ENCODE peak calls at places on chromosomes 16 and 17, in eight cellular contexts. E is memory B cell, A is iris pigment epithelial cell, U is AG04450, D is Calu3, S is BJ, I is NCI-H748 treated with DMSO at 0.1 percent for 48 hours, P is GM03348. R is an unnamed sample.

GRCh38 chr16:71489122-71489521 is at the start of gene ZNF19:
- DNase-seq in S (no peak), I (no peak), P (no peak), U (no peak), E (no peak), A (no peak), D (no peak), R (no peak)

GRCh38 chr16:69404275-69404805 is 18.5 kb upstream of the TERF2 start:
- DNase-seq in I (no peak), A (no peak), U (no peak), E (no peak), S (no peak), D (no peak), P (peak), R (peak)

GRCh38 chr16:4240624-4241023 is 1.3 kb downstream of the SRL start:
- DNase-seq in I (no peak), A (no peak), U (no peak), D (no peak), S (no peak), E (no peak), P (no peak), R (no peak)

GRCh38 chr17:82752371-82753200 is 721 bp downstream of the TBCD start:
- DNase-seq in S (no peak), P (peak), U (no peak), E (no peak), D (peak), A (peak), I (no peak), R (peak)

GRCh38 chr16:68969338-68969737 is 126.0 kb downstream of the TANGO6 start:
- DNase-seq in D (no peak), E (no peak), S (no peak), U (no peak), I (no peak), A (no peak), P (no peak), R (no peak)

GRCh38 chr16:48535831-48536599 is 74.0 kb downstream of the N4BP1 start:
- DNase-seq in E (no peak), I (no peak), U (no peak), A (peak), S (no peak), D (no peak), P (peak), R (no peak)

GRCh38 chr17:71900830-71901229 is 220.0 kb upstream of the SOX9 start:
- DNase-seq in P (no peak), U (no peak), S (no peak), I (no peak), A (peak), D (no peak), E (no peak), R (no peak)

GRCh38 chr17:36816889-36817288 is 120.4 kb upstream of the LHX1 start:
- DNase-seq in S (no peak), I (no peak), D (no peak), U (no peak), A (no peak), E (no peak), P (no peak), R (no peak)

GRCh38 chr17:78643326-78643725 is 66.1 kb upstream of the DNAH17 start:
- DNase-seq in P (no peak), D (no peak), S (no peak), I (no peak), A (no peak), E (no peak), U (no peak), R (no peak)

GRCh38 chr17:34001246-34001645 is 253.8 kb upstream of the CCL2 start:
- DNase-seq in S (no peak), P (no peak), U (no peak), E (no peak), I (no peak), D (no peak), A (no peak), R (no peak)

GRCh38 chr16:66369055-66369592 is 2.6 kb downstream of the CDH5 start:
- DNase-seq in P (no peak), D (no peak), A (no peak), U (no peak), E (no peak), S (no peak), I (no peak), R (no peak)

GRCh38 chr17:44970136-44970737 is 2.1 kb upstream of the C1QL1 start:
- DNase-seq in E (no peak), P (peak), I (no peak), S (no peak), A (peak), D (no peak), U (no peak), R (no peak)

GRCh38 chr17:45440161-45440859 is 7.6 kb upstream of the ARHGAP27 start:
- DNase-seq in D (peak), U (no peak), P (peak), S (no peak), A (peak), I (no peak), E (no peak), R (peak)

GRCh38 chr17:57554826-57555635 is 190.1 kb downstream of the CCDC182 start:
- DNase-seq in I (no peak), U (no peak), P (no peak), E (no peak), S (no peak), A (no peak), D (no peak), R (no peak)

GRCh38 chr17:44972953-44973352 is 4.8 kb upstream of the C1QL1 start:
- DNase-seq in I (no peak), U (no peak), E (no peak), D (no peak), S (no peak), P (no peak), A (no peak), R (no peak)

GRCh38 chr16:87541004-87541881 is 48.4 kb upstream of the ZCCHC14 start:
- DNase-seq in U (peak), D (no peak), S (no peak), I (no peak), E (no peak), P (peak), A (peak), R (no peak)

GRCh38 chr16:3173892-3174617 is 13.9 kb upstream of the OR1F1 start:
- DNase-seq in A (no peak), I (peak), E (no peak), D (peak), S (no peak), P (no peak), U (no peak), R (peak)

GRCh38 chr17:63991611-63992010 is 6.5 kb upstream of the PRR29 start:
- DNase-seq in S (no peak), D (no peak), P (no peak), E (no peak), I (no peak), A (no peak), U (no peak), R (no peak)

GRCh38 chr17:79420318-79421243 is 190.3 kb downstream of the RBFOX3 start:
- DNase-seq in P (peak), I (no peak), E (no peak), A (peak), U (no peak), S (no peak), D (no peak), R (no peak)

GRCh38 chr17:56309897-56310296 is 156.6 kb downstream of the ANKFN1 start:
- DNase-seq in P (no peak), E (no peak), A (no peak), I (no peak), D (no peak), S (no peak), U (no peak), R (no peak)

GRCh38 chr16:24609740-24610420 is 70.5 kb downstream of the RBBP6 start:
- DNase-seq in A (peak), I (peak), D (peak), U (no peak), P (peak), S (no peak), E (peak), R (no peak)

GRCh38 chr17:34252138-34252889 is 2.8 kb upstream of the CCL2 start:
- DNase-seq in I (no peak), U (peak), D (peak), E (no peak), A (peak), P (peak), S (peak), R (no peak)

GRCh38 chr16:89697161-89697615 is 4.3 kb downstream of the SPATA2L start:
- DNase-seq in S (no peak), E (no peak), U (no peak), I (no peak), A (no peak), P (no peak), D (no peak), R (peak)

GRCh38 chr17:28133562-28133970 is 91.1 kb downstream of the NLK start:
- DNase-seq in D (no peak), E (no peak), I (no peak), U (no peak), A (peak), P (peak), S (peak), R (no peak)

GRCh38 chr17:57484081-57484666 is 227.9 kb downstream of the MSI2 start:
- DNase-seq in S (no peak), I (no peak), E (no peak), P (peak), D (no peak), A (peak), U (no peak), R (no peak)

GRCh38 chr16:75377971-75378386 is 55.3 kb downstream of the CFDP1 start:
- DNase-seq in P (peak), I (no peak), S (peak), E (no peak), U (peak), D (no peak), A (peak), R (no peak)

GRCh38 chr17:917391-917811 is 62.2 kb downstream of the NXN start:
- DNase-seq in P (peak), E (no peak), A (no peak), U (no peak), S (peak), I (no peak), D (no peak), R (no peak)